ENCODE peak calls at places on chromosome 6, in seven cellular contexts. W, J, T, G, Q, O and X are unnamed samples.

GRCh38 chr6:56335733-56336132 is 88.4 kb upstream of the COL21A1 start:
- DNase-seq in W (no peak), J (no peak), T (no peak), G (no peak), O (no peak), Q (peak; percentile 86), X (no peak)

GRCh38 chr6:88360203-88360797 is 194.2 kb upstream of the CNR1 start:
- DNase-seq in Q (no peak), G (no peak), J (no peak), T (no peak), W (no peak), O (no peak), X (peak; percentile 46)

GRCh38 chr6:157323924-157324276 is 581 bp upstream of the TMEM242 start:
- DNase-seq in T (peak; percentile 65), J (peak; percentile 76), O (peak; percentile 89), Q (peak; percentile 89), W (peak; percentile 40), G (peak; percentile 57), X (peak; percentile 52)

GRCh38 chr6:30615219-30615957 is 1.7 kb downstream of the PPP1R10 start:
- DNase-seq in T (peak; percentile 80), Q (peak; percentile 85), G (no peak), O (peak; percentile 36), J (no peak), W (peak; percentile 74), X (peak; percentile 94)

GRCh38 chr6:117548797-117549301 is 53.5 kb downstream of the GOPC start:
- DNase-seq in Q (peak; percentile 87), T (no peak), G (no peak), O (no peak), W (no peak), J (no peak), X (no peak)

GRCh38 chr6:88238065-88238464 is 71.9 kb upstream of the CNR1 start:
- DNase-seq in G (peak; percentile 33), Q (peak; percentile 3), J (no peak), O (no peak), W (peak; percentile 15), T (peak; percentile 74), X (peak; percentile 20)

GRCh38 chr6:160215232-160215631 is 43.4 kb downstream of the SLC22A2 start:
- DNase-seq in Q (no peak), T (no peak), W (no peak), O (no peak), G (no peak), J (no peak), X (no peak)

GRCh38 chr6:137683886-137684285 is 183.2 kb upstream of the TNFAIP3 start:
- DNase-seq in W (no peak), G (no peak), O (no peak), Q (no peak), T (no peak), J (no peak), X (no peak)

GRCh38 chr6:21836772-21837460 is 243.4 kb downstream of the SOX4 start:
- DNase-seq in Q (peak; percentile 46), O (no peak), J (no peak), W (no peak), G (no peak), T (no peak), X (no peak)

GRCh38 chr6:81682238-81682795 is 70.2 kb downstream of the TENT5A start:
- DNase-seq in G (no peak), O (no peak), Q (no peak), T (no peak), W (no peak), J (no peak), X (no peak)

GRCh38 chr6:161212902-161213301 is 61.0 kb downstream of the AGPAT4 start:
- DNase-seq in T (no peak), W (no peak), O (no peak), Q (no peak), G (no peak), J (no peak), X (no peak)

GRCh38 chr6:75128881-75129570 is 76.8 kb downstream of the COL12A1 start:
- DNase-seq in G (no peak), J (no peak), W (no peak), T (no peak), O (no peak), Q (no peak), X (no peak)

GRCh38 chr6:143762126-143762525 is 81.0 kb upstream of the LTV1 start:
- DNase-seq in O (no peak), W (no peak), J (no peak), T (no peak), G (no peak), Q (no peak), X (no peak)

GRCh38 chr6:111871207-111871606 is 2.0 kb downstream of the FYN start:
- DNase-seq in J (no peak), Q (peak; percentile 45), W (no peak), G (peak; percentile 48), T (peak; percentile 48), O (no peak), X (no peak)

GRCh38 chr6:165662041-165662491 is 975 bp downstream of the PDE10A start:
- DNase-seq in Q (no peak), T (no peak), J (peak; percentile 61), G (no peak), W (no peak), O (peak; percentile 53), X (peak; percentile 69)

GRCh38 chr6:100266512-100266911 is 198.2 kb downstream of the SIM1 start:
- DNase-seq in T (no peak), W (no peak), Q (no peak), O (no peak), G (no peak), J (no peak), X (peak; percentile 7)

GRCh38 chr6:52227495-52227894 is 16.8 kb downstream of the IL17F start:
- DNase-seq in Q (no peak), G (no peak), W (no peak), O (no peak), T (no peak), J (no peak), X (no peak)

GRCh38 chr6:152748843-152749242 is 1.8 kb upstream of the VIP start:
- DNase-seq in W (no peak), G (no peak), T (peak; percentile 14), O (no peak), J (no peak), Q (peak; percentile 47), X (no peak)

GRCh38 chr6:35258858-35259193 is 709 bp upstream of the ZNF76 start:
- DNase-seq in W (no peak), J (no peak), Q (no peak), O (no peak), G (peak; percentile 41), T (no peak), X (peak; percentile 69)

GRCh38 chr6:72820906-72821305 is 199.0 kb downstream of the KCNQ5 start:
- DNase-seq in J (no peak), G (no peak), O (no peak), Q (no peak), T (no peak), W (no peak), X (no peak)

GRCh38 chr6:142376115-142376514 is 74.3 kb downstream of the ADGRG6 start:
- DNase-seq in W (no peak), T (no peak), Q (peak; percentile 51), G (no peak), O (no peak), J (no peak), X (no peak)
- H3K4me1 ChIP-seq in W (no peaks in the 10 kb centered on the region), T (no peaks in the 10 kb centered on the region), Q (peaks cover 76% of the 10 kb centered on the region), G (no peaks in the 10 kb centered on the region), O (no peaks in the 10 kb centered on the region), J (peaks cover 41% of the 10 kb centered on the region), X (peaks cover 13% of the 10 kb centered on the region)

DNA sequence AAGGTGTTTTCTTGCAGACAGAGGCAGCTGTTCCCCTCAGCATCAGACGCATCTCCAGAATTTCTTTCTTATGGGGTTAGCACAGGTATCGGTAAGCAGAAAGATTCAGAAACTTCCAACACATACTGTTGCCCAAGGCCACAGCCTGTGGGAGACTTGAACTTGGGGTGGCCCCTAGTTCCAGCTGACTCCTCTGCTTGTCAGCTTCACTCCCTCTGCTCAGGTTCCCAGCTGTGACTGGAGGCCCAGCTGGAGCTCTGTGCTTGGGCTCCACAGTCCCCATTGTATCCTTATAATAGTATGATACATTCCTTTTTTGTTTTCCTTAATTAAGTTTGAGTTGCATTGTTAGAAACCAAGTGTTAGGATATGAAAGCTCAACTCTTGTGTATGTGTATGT is 26.2 kb upstream of the BTN3A2 start:
- DNase-seq in G (no peak), W (no peak), Q (no peak), J (no peak), T (no peak), O (no peak), X (no peak)
- H3K4me3 ChIP-seq in G (no peak overlapping the region), W (no peak overlapping the region), Q (no peak overlapping the region), J (no peak overlapping the region), T (no peak overlapping the region), O (no peak overlapping the region), X (no peak overlapping the region)

DNA sequence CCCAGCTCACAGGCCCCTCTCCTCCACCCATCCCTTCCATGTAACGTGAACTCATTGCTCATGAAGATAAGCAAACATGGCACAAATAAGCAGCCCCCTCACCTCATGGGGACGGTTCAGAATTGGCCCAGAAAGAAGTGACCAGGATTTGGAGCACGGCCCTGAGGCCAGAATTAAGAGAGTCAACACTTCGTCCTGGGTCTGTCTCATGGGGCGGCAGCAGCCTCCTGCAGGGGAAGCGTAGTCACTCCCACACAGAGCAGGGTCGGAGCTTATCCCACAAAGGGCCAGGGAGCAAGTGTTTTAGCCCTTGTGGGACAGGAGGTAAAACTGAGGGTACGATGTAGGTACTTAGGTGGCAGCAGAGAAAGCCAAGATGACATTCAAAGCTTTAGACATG is 28.6 kb upstream of the DACT2 start:
- DNase-seq in J (no peak), G (no peak), W (no peak), T (no peak), Q (no peak), O (no peak), X (no peak)
- H3K9me3 ChIP-seq in J (no peaks in the 10 kb centered on the region), G (no peaks in the 10 kb centered on the region), W (no peaks in the 10 kb centered on the region), T (no peaks in the 10 kb centered on the region), Q (no peaks in the 10 kb centered on the region), O (no peaks in the 10 kb centered on the region), X (no peaks in the 10 kb centered on the region)

GRCh38 chr6:10532392-10532791 is 11.2 kb downstream of the GCNT2 start:
- DNase-seq in J (no peak), O (no peak), W (no peak), T (peak; percentile 28), G (no peak), Q (no peak), X (no peak)
- H3K4me1 ChIP-seq in J (peaks cover 29% of the 10 kb centered on the region), O (no peaks in the 10 kb centered on the region), W (peaks cover 2% of the 10 kb centered on the region), T (peaks cover 60% of the 10 kb centered on the region), G (peaks cover 15% of the 10 kb centered on the region), Q (peaks cover 18% of the 10 kb centered on the region), X (peaks cover 13% of the 10 kb centered on the region)

GRCh38 chr6:10416516-10416862 is 1.6 kb upstream of the TFAP2A start:
- DNase-seq in O (no peak), J (no peak), G (no peak), T (no peak), W (no peak), Q (no peak), X (no peak)
- H3K4me3 ChIP-seq in O (no peak overlapping the region), J (no peak overlapping the region), G (no peak overlapping the region), T (no peak overlapping the region), W (peak overlapping the region; percentile 39), Q (no peak overlapping the region), X (no peak overlapping the region)